ENCODE peak calls at places on chromosomes 3 and 15, in six cellular contexts. One of them, this sample, is unnamed.

GRCh38 chr3:132554437-132554836 is 42.6 kb upstream of the ACKR4 start:
- DNase-seq in tibial nerve: no peak
- DNase-seq in CD8-positive, alpha-beta T cell: no peak
- DNase-seq in AG08395: no peak
- DNase-seq in heart right ventricle: no peak
- DNase-seq in iPS-NIHi11: no peak
- DNase-seq in this sample: no peak

GRCh38 chr3:170355738-170356595 is 1.5 kb upstream of the SKIL start:
- DNase-seq in AG08395: peak; percentile 28
- DNase-seq in tibial nerve: peak; percentile 40
- DNase-seq in heart right ventricle: peak; percentile 50
- DNase-seq in iPS-NIHi11: no peak
- DNase-seq in CD8-positive, alpha-beta T cell: no peak
- DNase-seq in this sample: peak; percentile 55

GRCh38 chr3:29268651-29269050 is 12.2 kb upstream of the RBMS3 start:
- DNase-seq in AG08395: no peak
- DNase-seq in tibial nerve: no peak
- DNase-seq in heart right ventricle: no peak
- DNase-seq in CD8-positive, alpha-beta T cell: no peak
- DNase-seq in iPS-NIHi11: no peak
- DNase-seq in this sample: no peak

GRCh38 chr3:46676601-46677071 is 16.8 kb downstream of the ALS2CL start:
- DNase-seq in tibial nerve: no peak
- DNase-seq in CD8-positive, alpha-beta T cell: no peak
- DNase-seq in iPS-NIHi11: no peak
- DNase-seq in AG08395: no peak
- DNase-seq in heart right ventricle: no peak
- DNase-seq in this sample: no peak

GRCh38 chr15:74156678-74157411 is 16.7 kb upstream of the ISLR start:
- DNase-seq in heart right ventricle: peak; percentile 33
- DNase-seq in iPS-NIHi11: no peak
- DNase-seq in CD8-positive, alpha-beta T cell: no peak
- DNase-seq in AG08395: peak; percentile 40
- DNase-seq in tibial nerve: no peak
- DNase-seq in this sample: no peak

GRCh38 chr3:3097958-3098357 is 12.2 kb downstream of the IL5RA start:
- DNase-seq in iPS-NIHi11: no peak
- DNase-seq in tibial nerve: no peak
- DNase-seq in AG08395: no peak
- DNase-seq in CD8-positive, alpha-beta T cell: no peak
- DNase-seq in heart right ventricle: no peak
- DNase-seq in this sample: no peak

GRCh38 chr3:195124378-195124985 is 146.5 kb downstream of the XXYLT1 start:
- DNase-seq in tibial nerve: no peak
- DNase-seq in AG08395: no peak
- DNase-seq in CD8-positive, alpha-beta T cell: no peak
- DNase-seq in heart right ventricle: peak; percentile 39
- DNase-seq in iPS-NIHi11: no peak
- DNase-seq in this sample: no peak

GRCh38 chr15:77818484-77819270 is 186.0 kb upstream of the LINGO1 start:
- DNase-seq in AG08395: no peak
- DNase-seq in heart right ventricle: no peak
- DNase-seq in iPS-NIHi11: peak; percentile 44
- DNase-seq in tibial nerve: no peak
- DNase-seq in CD8-positive, alpha-beta T cell: no peak
- DNase-seq in this sample: no peak

GRCh38 chr3:14877404-14877803 is 58.6 kb downstream of the FGD5 start:
- DNase-seq in iPS-NIHi11: no peak
- DNase-seq in CD8-positive, alpha-beta T cell: no peak
- DNase-seq in AG08395: no peak
- DNase-seq in heart right ventricle: no peak
- DNase-seq in tibial nerve: no peak
- DNase-seq in this sample: no peak

GRCh38 chr3:10941972-10942371 is 50.6 kb upstream of the SLC6A1 start:
- DNase-seq in heart right ventricle: no peak
- DNase-seq in tibial nerve: no peak
- DNase-seq in CD8-positive, alpha-beta T cell: no peak
- DNase-seq in iPS-NIHi11: peak; percentile 44
- DNase-seq in AG08395: no peak
- DNase-seq in this sample: no peak

GRCh38 chr3:72630614-72631344 is 217.5 kb downstream of the SHQ1 start:
- DNase-seq in iPS-NIHi11: no peak
- DNase-seq in heart right ventricle: no peak
- DNase-seq in tibial nerve: no peak
- DNase-seq in CD8-positive, alpha-beta T cell: no peak
- DNase-seq in AG08395: peak; percentile 28
- DNase-seq in this sample: no peak

GRCh38 chr3:119643094-119643493 is 17.3 kb downstream of the POPDC2 start:
- DNase-seq in heart right ventricle: no peak
- DNase-seq in AG08395: no peak
- DNase-seq in iPS-NIHi11: no peak
- DNase-seq in CD8-positive, alpha-beta T cell: no peak
- DNase-seq in tibial nerve: no peak
- DNase-seq in this sample: no peak

GRCh38 chr3:60989893-60990740 is 261.1 kb downstream of the FHIT start:
- DNase-seq in tibial nerve: no peak
- DNase-seq in CD8-positive, alpha-beta T cell: no peak
- DNase-seq in iPS-NIHi11: no peak
- DNase-seq in AG08395: no peak
- DNase-seq in heart right ventricle: no peak
- DNase-seq in this sample: no peak

GRCh38 chr3:14581334-14582072 is 41.4 kb upstream of the GRIP2 start:
- DNase-seq in iPS-NIHi11: no peak
- DNase-seq in CD8-positive, alpha-beta T cell: no peak
- DNase-seq in tibial nerve: no peak
- DNase-seq in AG08395: no peak
- DNase-seq in heart right ventricle: no peak
- DNase-seq in this sample: no peak

GRCh38 chr3:170477395-170477794 is 58.7 kb downstream of the CLDN11 start:
- DNase-seq in AG08395: no peak
- DNase-seq in iPS-NIHi11: no peak
- DNase-seq in heart right ventricle: no peak
- DNase-seq in CD8-positive, alpha-beta T cell: no peak
- DNase-seq in tibial nerve: no peak
- DNase-seq in this sample: no peak

GRCh38 chr3:58392191-58392590 is 41.4 kb downstream of the PDHB start:
- DNase-seq in iPS-NIHi11: no peak
- DNase-seq in heart right ventricle: no peak
- DNase-seq in tibial nerve: no peak
- DNase-seq in AG08395: no peak
- DNase-seq in CD8-positive, alpha-beta T cell: no peak
- DNase-seq in this sample: no peak

GRCh38 chr3:31305324-31305723 is 227.4 kb upstream of the STT3B start:
- DNase-seq in AG08395: no peak
- DNase-seq in iPS-NIHi11: no peak
- DNase-seq in heart right ventricle: no peak
- DNase-seq in tibial nerve: no peak
- DNase-seq in CD8-positive, alpha-beta T cell: no peak
- DNase-seq in this sample: no peak

GRCh38 chr3:18946524-18946923 is 201.8 kb upstream of the KCNH8 start:
- DNase-seq in iPS-NIHi11: peak; percentile 31
- DNase-seq in tibial nerve: no peak
- DNase-seq in CD8-positive, alpha-beta T cell: no peak
- DNase-seq in AG08395: no peak
- DNase-seq in heart right ventricle: no peak
- DNase-seq in this sample: no peak

GRCh38 chr3:187315872-187316271 is 24.3 kb upstream of the MASP1 start:
- DNase-seq in CD8-positive, alpha-beta T cell: no peak
- DNase-seq in heart right ventricle: no peak
- DNase-seq in tibial nerve: no peak
- DNase-seq in AG08395: peak; percentile 38
- DNase-seq in iPS-NIHi11: no peak
- DNase-seq in this sample: no peak

GRCh38 chr15:75942464-75942863 is 38.8 kb downstream of the FBXO22 start:
- DNase-seq in heart right ventricle: no peak
- DNase-seq in AG08395: no peak
- DNase-seq in iPS-NIHi11: no peak
- DNase-seq in CD8-positive, alpha-beta T cell: no peak
- DNase-seq in tibial nerve: no peak
- DNase-seq in this sample: no peak

GRCh38 chr3:31105438-31106077 is 211.1 kb upstream of the GADL1 start:
- DNase-seq in tibial nerve: no peak
- DNase-seq in CD8-positive, alpha-beta T cell: no peak
- DNase-seq in AG08395: peak; percentile 88
- DNase-seq in heart right ventricle: no peak
- DNase-seq in iPS-NIHi11: no peak
- DNase-seq in this sample: no peak

GRCh38 chr15:79427781-79428598 is 4.1 kb upstream of the MINAR1 start:
- DNase-seq in iPS-NIHi11: no peak
- DNase-seq in tibial nerve: no peak
- DNase-seq in heart right ventricle: no peak
- DNase-seq in CD8-positive, alpha-beta T cell: no peak
- DNase-seq in AG08395: no peak
- DNase-seq in this sample: no peak

GRCh38 chr15:61327019-61327631 is 98.0 kb upstream of the RORA start:
- DNase-seq in CD8-positive, alpha-beta T cell: no peak
- DNase-seq in tibial nerve: peak; percentile 42
- DNase-seq in AG08395: no peak
- DNase-seq in iPS-NIHi11: no peak
- DNase-seq in heart right ventricle: no peak
- DNase-seq in this sample: no peak

GRCh38 chr3:123159926-123160635 is 41.7 kb upstream of the SEC22A start:
- DNase-seq in iPS-NIHi11: no peak
- DNase-seq in AG08395: peak; percentile 85
- DNase-seq in heart right ventricle: no peak
- DNase-seq in tibial nerve: no peak
- DNase-seq in CD8-positive, alpha-beta T cell: no peak
- DNase-seq in this sample: no peak

GRCh38 chr3:177195941-177196472 is 1.3 kb downstream of the TBL1XR1 start:
- DNase-seq in tibial nerve: peak; percentile 17
- DNase-seq in CD8-positive, alpha-beta T cell: peak; percentile 27
- DNase-seq in heart right ventricle: no peak
- DNase-seq in iPS-NIHi11: no peak
- DNase-seq in AG08395: peak; percentile 13
- DNase-seq in this sample: no peak

This sample was measured in uterus.